ENCODE peak calls at places on chromosome 1, in six cellular contexts. E is tibial nerve; N is left lung; O is CD4-positive, alpha-beta memory T cell; I is thoracic aorta; B is fibroblast of lung. X is an unnamed sample. For H3K9me3, the result is how much of the 10 kb centered on the place peaks cover.

GRCh38 chr1:230355128-230355527 is 71.0 kb downstream of the PGBD5 start:
- DNase-seq in B (no peak), N (no peak), E (no peak), O (no peak), I (no peak), X (no peak)

GRCh38 chr1:12734651-12735050 is 11.3 kb upstream of the CFAP107 start:
- DNase-seq in B (no peak), N (no peak), E (no peak), O (no peak), I (no peak), X (no peak)

GRCh38 chr1:232622378-232622777 is 7.6 kb downstream of the SIPA1L2 start:
- DNase-seq in N (no peak), O (no peak), E (no peak), B (no peak), I (no peak), X (no peak)

GRCh38 chr1:10791117-10791951 is 5.1 kb downstream of the CASZ1 start:
- DNase-seq in N (no peak), E (no peak), I (no peak), B (no peak), O (no peak), X (no peak)

GRCh38 chr1:15902882-15903281 is 55.4 kb downstream of the SPEN start:
- DNase-seq in I (no peak), O (no peak), B (peak), N (no peak), E (no peak), X (no peak)

GRCh38 chr1:40438391-40439015 is 11.8 kb upstream of the ZFP69B start:
- DNase-seq in B (peak), E (peak), O (no peak), I (no peak), N (no peak), X (no peak)

GRCh38 chr1:196856053-196856452 is 31.8 kb upstream of the CFHR4 start:
- DNase-seq in N (peak), I (no peak), E (no peak), O (no peak), B (no peak), X (no peak)

GRCh38 chr1:99850458-99850974 is 355 bp downstream of the AGL start:
- DNase-seq in B (peak), I (no peak), N (no peak), O (no peak), E (no peak), X (no peak)

GRCh38 chr1:41238311-41239094 is 3.6 kb downstream of the SCMH1 start:
- DNase-seq in N (no peak), B (peak), O (no peak), I (no peak), E (no peak), X (no peak)

GRCh38 chr1:214640431-214641213 is 37.6 kb downstream of the CENPF start:
- DNase-seq in E (no peak), O (no peak), I (no peak), B (no peak), N (no peak), X (no peak)

GRCh38 chr1:184567016-184567415 is 180.2 kb downstream of the C1orf21 start:
- DNase-seq in N (no peak), E (no peak), I (no peak), O (no peak), B (peak), X (no peak)

GRCh38 chr1:108816049-108816882 is 40.6 kb downstream of the AKNAD1 start:
- DNase-seq in E (peak), B (peak), N (no peak), I (peak), O (no peak), X (no peak)

GRCh38 chr1:10694274-10694632 is 102.2 kb downstream of the CASZ1 start:
- DNase-seq in O (peak), N (no peak), I (no peak), E (peak), B (peak), X (no peak)

GRCh38 chr1:79845951-79846350 is 839.4 kb upstream of the ADGRL4 start:
- DNase-seq in O (no peak), I (no peak), N (no peak), E (no peak), B (peak), X (no peak)

GRCh38 chr1:103525114-103525606 is 339 bp upstream of the RNPC3 start:
- DNase-seq in B (peak), E (peak), I (no peak), O (peak), N (no peak), X (no peak)

GRCh38 chr1:71295340-71295739 is 214.5 kb upstream of the ZRANB2 start:
- DNase-seq in O (no peak), N (no peak), B (no peak), E (peak), I (no peak), X (no peak)

GRCh38 chr1:80054129-80054528 is 1047.6 kb upstream of the ADGRL4 start:
- DNase-seq in N (no peak), B (peak), O (no peak), E (no peak), I (no peak), X (no peak)

GRCh38 chr1:229027622-229028182 is 243.2 kb upstream of the RAB4A start:
- DNase-seq in I (no peak), B (no peak), E (peak), O (no peak), N (no peak), X (no peak)

GRCh38 chr1:14513084-14513483 is 85.4 kb upstream of the KAZN start:
- DNase-seq in E (peak), B (no peak), I (no peak), O (no peak), N (no peak), X (no peak)

GRCh38 chr1:30649321-30649991 is 73.9 kb downstream of the MATN1 start:
- DNase-seq in O (no peak), I (no peak), N (no peak), B (no peak), E (no peak), X (no peak)

GRCh38 chr1:101410048-101410878 is 173.4 kb downstream of the S1PR1 start:
- DNase-seq in O (no peak), I (no peak), N (no peak), E (no peak), B (no peak), X (no peak)

GRCh38 chr1:99544328-99544727 is 101.6 kb upstream of the PALMD start:
- DNase-seq in E (no peak), B (peak), I (no peak), N (no peak), O (no peak), X (no peak)

GRCh38 chr1:22709891-22710687 is 550 bp upstream of the EPHB2 start:
- DNase-seq in I (no peak), E (peak), N (no peak), B (peak), O (no peak), X (no peak)

GRCh38 chr1:107000907-107001306 is 55.6 kb upstream of the PRMT6 start:
- DNase-seq in I (no peak), N (no peak), O (no peak), E (no peak), B (peak), X (no peak)

GRCh38 chr1:168390261-168390660 is 109.6 kb downstream of the TBX19 start:
- DNase-seq in O (no peak), B (no peak), E (no peak), I (no peak), N (no peak), X (no peak)

GRCh38 chr1:182616130-182617074 is 12.2 kb upstream of the RGS16 start:
- DNase-seq in N (peak), B (peak), O (peak), E (peak), I (peak), X (peak)

GRCh38 chr1:247548092-247548491 is 842 bp upstream of the GCSAML start:
- DNase-seq in E (no peak), N (no peak), B (no peak), I (no peak), O (no peak), X (no peak)

GRCh38 chr1:23389846-23390321 is 20.2 kb upstream of the ZNF436 start:
- DNase-seq in I (no peak), N (no peak), E (no peak), O (no peak), B (no peak), X (no peak)

GRCh38 chr1:197319631-197320030 is 51.6 kb downstream of the CRB1 start:
- DNase-seq in O (no peak), E (no peak), I (no peak), B (peak), N (no peak), X (no peak)

GRCh38 chr1:198699167-198700015 is 60.6 kb downstream of the PTPRC start:
- DNase-seq in O (peak), E (peak), N (peak), I (no peak), B (peak), X (peak)

GRCh38 chr1:15680614-15681345 is 3.3 kb upstream of the PLEKHM2 start:
- DNase-seq in B (peak), E (no peak), N (no peak), I (no peak), O (no peak), X (no peak)

GRCh38 chr1:8718878-8719361 is 98.5 kb downstream of the RERE start:
- DNase-seq in B (no peak), N (no peak), I (no peak), E (no peak), O (no peak), X (no peak)

GRCh38 chr1:121518726-121519041 is 333.9 kb downstream of the SRGAP2C start:
- DNase-seq in E (no peak), N (no peak), I (no peak), O (no peak), B (no peak), X (no peak)

GRCh38 chr1:233520510-233521191 is 93.3 kb upstream of the KCNK1 start:
- DNase-seq in B (peak), I (no peak), E (no peak), O (no peak), N (no peak), X (no peak)

GRCh38 chr1:12230549-12231275 is 882 bp downstream of the VPS13D start:
- DNase-seq in E (no peak), N (peak), I (no peak), O (peak), B (peak), X (no peak)

GRCh38 chr1:94713472-94714141 is 106.5 kb upstream of the SLC44A3 start:
- DNase-seq in N (peak), B (peak), O (no peak), E (peak), I (peak), X (no peak)

GRCh38 chr1:236718328-236718727 is 32.0 kb downstream of the ACTN2 start:
- DNase-seq in B (no peak), O (no peak), I (no peak), N (no peak), E (peak), X (no peak)

GRCh38 chr1:4261327-4261726 is 361.3 kb upstream of the C1orf174 start:
- DNase-seq in B (no peak), I (no peak), O (no peak), N (no peak), E (no peak), X (no peak)
- H3K9me3 ChIP-seq in B (under half), I (under half), O (under half), N (under half), E (under half), X (under half)

DNA sequence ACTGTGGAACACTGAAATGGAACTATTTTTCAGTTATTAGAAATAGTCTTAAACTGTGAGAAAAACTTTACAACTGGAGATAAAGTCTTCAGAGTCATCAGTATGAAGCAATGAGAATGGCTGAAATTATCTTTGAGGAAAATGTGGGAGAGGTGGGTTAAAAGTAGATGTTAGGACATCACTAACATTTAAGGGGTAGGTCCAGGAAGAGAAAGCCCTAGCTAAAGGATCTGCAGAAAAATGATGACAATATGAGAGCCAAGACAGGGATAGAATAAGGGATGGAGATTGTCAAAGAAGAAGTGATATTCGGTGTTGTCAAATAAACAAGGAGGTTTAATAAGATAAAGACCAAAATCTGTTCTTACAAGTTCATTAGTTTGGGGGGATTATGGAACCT is 123.3 kb upstream of the GPR52 start:
- DNase-seq in B (no peak), E (no peak), I (no peak), O (no peak), N (no peak), X (no peak)
- H3K9me3 ChIP-seq in B (under half), E (under half), I (under half), O (under half), N (half or more), X (under half)

GRCh38 chr1:82318265-82318664 is 517.5 kb downstream of the ADGRL2 start:
- DNase-seq in N (no peak), B (peak), I (no peak), E (no peak), O (no peak), X (no peak)
- H3K9me3 ChIP-seq in N (under half), B (under half), I (under half), E (under half), O (under half), X (under half)

GRCh38 chr1:110957798-110958197 is 5.9 kb downstream of the LRIF1 start:
- DNase-seq in N (no peak), B (no peak), I (no peak), O (no peak), E (no peak), X (no peak)
- H3K9me3 ChIP-seq in N (under half), B (under half), I (under half), O (under half), E (under half), X (under half)

GRCh38 chr1:49293016-49293415 is 516.3 kb upstream of the BEND5 start:
- DNase-seq in O (no peak), N (peak), B (no peak), I (no peak), E (no peak), X (no peak)
- H3K9me3 ChIP-seq in O (under half), N (under half), B (under half), I (under half), E (under half), X (under half)

GRCh38 chr1:152367436-152367835 is 7.6 kb upstream of the FLG2 start:
- DNase-seq in N (no peak), B (no peak), E (no peak), I (no peak), O (no peak), X (no peak)
- H3K9me3 ChIP-seq in N (under half), B (under half), E (under half), I (under half), O (under half), X (under half)